ENCODE peak calls at places on chromosome 12, in five cellular contexts. N is sigmoid colon, V is mammary epithelial cell, L is iPS DF 6.9, U is MM.1S. H is an unnamed sample.

GRCh38 chr12:21526053-21526452 is at the start of gene SPX:
- DNase-seq in N (no peak), V (peak; percentile 9), L (no peak), U (no peak), H (no peak)

GRCh38 chr12:43848786-43849185 is 12.9 kb downstream of the TMEM117 start:
- DNase-seq in N (no peak), V (peak; percentile 68), L (no peak), U (no peak), H (no peak)

GRCh38 chr12:131845121-131845520 is 16.9 kb downstream of the MMP17 start:
- DNase-seq in N (no peak), V (no peak), L (no peak), U (no peak), H (no peak)

GRCh38 chr12:89239534-89239933 is 112.8 kb downstream of the DUSP6 start:
- DNase-seq in N (no peak), V (no peak), L (no peak), U (peak; percentile 78), H (no peak)

GRCh38 chr12:115519887-115520286 is 757.6 kb downstream of the MED13L start:
- DNase-seq in N (no peak), V (no peak), L (no peak), U (no peak), H (no peak)

GRCh38 chr12:18754118-18754707 is 16.3 kb downstream of the CAPZA3 start:
- DNase-seq in N (no peak), V (no peak), L (no peak), U (no peak), H (no peak)

GRCh38 chr12:132450391-132451171 is 39.4 kb upstream of the FBRSL1 start:
- DNase-seq in N (no peak), V (no peak), L (no peak), U (no peak), H (no peak)

GRCh38 chr12:55722948-55723347 is 2.8 kb downstream of the RDH5 start:
- DNase-seq in N (peak; percentile 66), V (no peak), L (no peak), U (no peak), H (no peak)

GRCh38 chr12:114414031-114414865 is 8.3 kb upstream of the TBX5 start:
- DNase-seq in N (no peak), V (no peak), L (no peak), U (no peak), H (no peak)

GRCh38 chr12:65640489-65640901 is 183.8 kb upstream of the HMGA2 start:
- DNase-seq in N (no peak), V (no peak), L (no peak), U (no peak), H (no peak)

GRCh38 chr12:43094886-43095285 is 457.1 kb downstream of the ADAMTS20 start:
- DNase-seq in N (no peak), V (no peak), L (no peak), U (no peak), H (no peak)

GRCh38 chr12:65121049-65121955 is at the start of gene WIF1:
- DNase-seq in N (peak; percentile 60), V (peak; percentile 37), L (peak; percentile 31), U (no peak), H (no peak)

GRCh38 chr12:130818381-130819247 is 20.4 kb downstream of the STX2 start:
- DNase-seq in N (peak; percentile 79), V (peak; percentile 28), L (peak; percentile 57), U (peak; percentile 69), H (no peak)
- H3K27ac ChIP-seq in N (peak overlapping the region; percentile 34), V (no peak overlapping the region), L (no peak overlapping the region), U (peak overlapping the region; percentile 68), H (no peak overlapping the region)

DNA sequence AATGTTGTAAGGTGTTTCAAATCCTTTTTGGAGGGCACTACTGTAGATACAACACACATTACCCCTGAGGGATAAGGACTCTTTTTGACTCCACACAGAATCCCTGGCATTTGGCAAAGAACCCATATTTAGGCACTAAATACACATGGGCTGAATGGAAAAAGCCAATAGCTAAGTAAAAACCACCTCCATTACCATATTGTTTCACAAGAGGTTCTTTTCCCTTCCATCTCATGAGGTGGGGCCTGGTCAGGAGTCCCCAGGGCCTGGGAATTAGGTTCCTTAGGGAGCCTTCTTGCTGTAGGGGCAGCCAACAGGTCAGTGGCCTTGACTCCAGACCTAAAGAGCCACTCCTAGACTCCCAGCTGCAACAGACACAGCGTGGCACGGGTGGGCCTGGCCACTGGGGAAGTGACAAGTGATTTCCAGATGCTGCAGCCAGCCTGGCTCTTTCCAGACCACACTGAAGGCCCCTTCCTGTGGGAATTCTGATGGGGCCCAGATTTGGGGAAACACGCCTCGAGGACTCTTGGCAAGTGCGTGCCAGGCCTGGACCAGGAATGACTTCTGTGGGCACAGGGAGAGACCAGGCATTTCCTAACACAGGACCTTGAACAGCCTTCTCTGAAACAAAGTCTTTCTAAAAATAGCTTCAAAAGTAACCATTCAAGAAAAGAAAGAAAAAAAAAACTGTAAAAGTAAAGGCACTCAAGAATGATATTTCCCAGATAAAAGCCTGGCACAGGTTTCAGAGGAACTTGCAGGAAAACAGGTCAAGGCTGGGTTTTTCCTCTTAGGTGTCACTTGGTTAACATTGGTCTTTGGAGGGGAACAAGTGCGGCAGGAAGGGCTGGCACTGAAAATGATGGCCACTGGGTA is 18.1 kb downstream of the SSH1 start:
- DNase-seq in N (peak; percentile 83), V (peak; percentile 20), L (no peak), U (no peak), H (no peak)
- H3K4me3 ChIP-seq in N (no peak overlapping the region), V (no peak overlapping the region), L (no peak overlapping the region), U (no peak overlapping the region), H (no peak overlapping the region)

GRCh38 chr12:123041811-123042655 is 61.6 kb downstream of the ARL6IP4 start:
- DNase-seq in N (peak; percentile 87), V (no peak), L (no peak), U (no peak), H (no peak)
- H3K27ac ChIP-seq in N (peak overlapping the region; percentile 79), V (no peak overlapping the region), L (no peak overlapping the region), U (no peak overlapping the region), H (no peak overlapping the region)

GRCh38 chr12:12508612-12509011 is 54.1 kb downstream of the DUSP16 start:
- DNase-seq in N (no peak), V (peak; percentile 62), L (no peak), U (no peak), H (no peak)

GRCh38 chr12:12506541-12506940 is 56.1 kb downstream of the DUSP16 start:
- DNase-seq in N (no peak), V (no peak), L (no peak), U (no peak), H (no peak)

GRCh38 chr12:12503384-12504078 is 59.1 kb downstream of the DUSP16 start:
- DNase-seq in N (no peak), V (no peak), L (peak; percentile 31), U (no peak), H (no peak)

GRCh38 chr12:12507121-12507520 is 55.5 kb downstream of the DUSP16 start:
- DNase-seq in N (no peak), V (no peak), L (no peak), U (no peak), H (no peak)

GRCh38 chr12:12505544-12506501 is 56.8 kb downstream of the DUSP16 start:
- DNase-seq in N (no peak), V (no peak), L (no peak), U (no peak), H (no peak)
- H3K4me3 ChIP-seq in N (no peak overlapping the region), V (no peak overlapping the region), L (no peak overlapping the region), U (no peak overlapping the region), H (no peak overlapping the region)

GRCh38 chr12:25251749-25252148 is 1.0 kb upstream of the KRAS start:
- DNase-seq in N (no peak), V (no peak), L (no peak), U (no peak), H (no peak)
- H3K27ac ChIP-seq in N (peak overlapping the region; percentile 93), V (peak overlapping the region; percentile 52), L (no peak overlapping the region), U (peak overlapping the region; percentile 76), H (peak overlapping the region; percentile 64)

DNA sequence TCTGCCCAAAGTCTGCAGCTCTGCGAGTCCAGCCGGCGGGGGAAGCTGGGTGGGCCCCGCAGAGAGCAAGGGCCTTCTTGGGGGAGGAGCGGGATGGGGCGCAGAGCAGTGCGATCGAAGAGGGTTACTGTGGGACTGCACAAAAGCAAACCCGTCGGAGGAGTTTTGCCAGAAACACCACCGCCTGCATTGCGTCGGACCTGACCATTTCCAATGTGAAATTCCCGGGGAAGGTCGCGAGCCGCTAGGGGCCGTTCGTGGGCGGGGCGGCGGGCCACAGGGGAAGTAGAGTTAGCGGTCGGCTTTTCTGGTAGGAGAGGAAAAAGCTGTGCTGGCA is 340 bp upstream of the KCNA1 start:
- DNase-seq in N (no peak), V (no peak), L (no peak), U (no peak), H (no peak)
- H3K4me3 ChIP-seq in N (peak overlapping the region; percentile 37), V (no peak overlapping the region), L (peak overlapping the region; percentile 38), U (peak overlapping the region; percentile 74), H (no peak overlapping the region)

GRCh38 chr12:6462234-6462995 is 8.1 kb downstream of the VAMP1 start:
- DNase-seq in N (no peak), V (no peak), L (no peak), U (no peak), H (no peak)
- H3K27ac ChIP-seq in N (peak overlapping the region; percentile 48), V (no peak overlapping the region), L (no peak overlapping the region), U (peak overlapping the region; percentile 93), H (no peak overlapping the region)

DNA sequence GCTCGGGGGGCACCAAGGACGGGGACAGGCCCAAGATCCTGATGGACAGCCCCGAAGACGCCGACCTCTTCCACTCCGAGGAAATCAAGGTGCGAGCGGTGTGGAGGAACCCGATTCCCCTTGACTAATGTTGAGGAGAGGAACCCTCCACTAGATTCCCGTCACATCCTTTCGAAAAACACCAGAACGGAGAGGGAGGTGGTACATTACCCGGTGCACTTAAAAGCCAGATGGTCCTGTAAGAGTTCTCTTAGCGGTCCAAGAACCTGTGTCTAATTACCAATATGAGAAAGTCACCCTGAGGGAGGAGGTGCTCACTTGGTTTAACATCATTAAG is 350 bp downstream of the PRKAB1 start:
- DNase-seq in N (no peak), V (no peak), L (no peak), U (no peak), H (no peak)
- H3K4me3 ChIP-seq in N (peak overlapping the region; percentile 83), V (peak overlapping the region; percentile 95), L (peak overlapping the region; percentile 90), U (peak overlapping the region; percentile 93), H (peak overlapping the region; percentile 99)

GRCh38 chr12:95074766-95075165 is 1.3 kb upstream of the NR2C1 start:
- DNase-seq in N (no peak), V (no peak), L (no peak), U (no peak), H (no peak)
- H3K27ac ChIP-seq in N (peak overlapping the region; percentile 93), V (no peak overlapping the region), L (no peak overlapping the region), U (no peak overlapping the region), H (peak overlapping the region; percentile 29)

H was measured in Panc1.